ENCODE peak calls at places on chromosomes 13 and 19, in five cellular contexts. B, Z, L, F and A are unnamed samples.
A peak's percentile ranks its signal among the peaks of the same experiment; 100 is the strongest.

GRCh38 chr19:41699231-41699967 is 9.0 kb upstream of the CEACAM5 start:
- DNase-seq in B (no peak), Z (peak; percentile 37), L (no peak), F (peak; percentile 28), A (peak; percentile 30)

GRCh38 chr19:2616741-2617392 is 85.6 kb downstream of the GNG7 start:
- DNase-seq in B (no peak), Z (no peak), L (no peak), F (no peak), A (no peak)

GRCh38 chr13:106471957-106472543 is 63.4 kb downstream of the EFNB2 start:
- DNase-seq in B (peak; percentile 62), Z (peak; percentile 69), L (no peak), F (no peak), A (peak; percentile 81)

GRCh38 chr13:109345433-109345941 is 440.9 kb downstream of the IRS2 start:
- DNase-seq in B (no peak), Z (no peak), L (no peak), F (no peak), A (no peak)

GRCh38 chr19:55253842-55254624 is 4.8 kb downstream of the PPP6R1 start:
- DNase-seq in B (peak; percentile 78), Z (no peak), L (no peak), F (no peak), A (no peak)

GRCh38 chr13:43159007-43159406 is 135.6 kb downstream of the DNAJC15 start:
- DNase-seq in B (no peak), Z (no peak), L (no peak), F (no peak), A (peak; percentile 46)

GRCh38 chr19:2181618-2181997 is 17.9 kb downstream of the DOT1L start:
- DNase-seq in B (no peak), Z (no peak), L (no peak), F (no peak), A (no peak)

GRCh38 chr13:93233997-93234416 is 7.4 kb downstream of the GPC6 start:
- DNase-seq in B (no peak), Z (no peak), L (no peak), F (no peak), A (no peak)

GRCh38 chr19:32122258-32122657 is 223.2 kb upstream of the ZNF507 start:
- DNase-seq in B (no peak), Z (no peak), L (no peak), F (no peak), A (no peak)

GRCh38 chr19:15479391-15480345 is at the start of gene PGLYRP2:
- DNase-seq in B (no peak), Z (no peak), L (no peak), F (peak; percentile 57), A (no peak)

GRCh38 chr13:51193387-51193786 is 28.8 kb upstream of the FAM124A start:
- DNase-seq in B (no peak), Z (no peak), L (no peak), F (no peak), A (no peak)

GRCh38 chr19:12885749-12886706 is 973 bp downstream of the KLF1 start:
- DNase-seq in B (peak; percentile 63), Z (no peak), L (no peak), F (no peak), A (no peak)

GRCh38 chr19:17026706-17027427 is at the start of gene CPAMD8:
- DNase-seq in B (no peak), Z (no peak), L (no peak), F (no peak), A (no peak)

GRCh38 chr13:107301724-107302374 is 733.9 kb upstream of the ARGLU1 start:
- DNase-seq in B (no peak), Z (no peak), L (no peak), F (no peak), A (no peak)

GRCh38 chr19:48415395-48415794 is 21.9 kb downstream of the GRIN2D start:
- DNase-seq in B (peak; percentile 90), Z (peak; percentile 95), L (peak; percentile 52), F (peak; percentile 70), A (peak; percentile 89)

GRCh38 chr13:32988588-32989256 is 27.5 kb upstream of the KL start:
- DNase-seq in B (no peak), Z (no peak), L (no peak), F (no peak), A (no peak)

GRCh38 chr19:53131732-53132131 is 978 bp downstream of the ZNF415 start:
- DNase-seq in B (no peak), Z (no peak), L (no peak), F (no peak), A (no peak)

GRCh38 chr19:16575861-16576689 is 3.9 kb upstream of the SLC35E1 start:
- DNase-seq in B (no peak), Z (no peak), L (no peak), F (no peak), A (no peak)

GRCh38 chr19:29563688-29564087 is 37.9 kb downstream of the VSTM2B start:
- DNase-seq in B (no peak), Z (no peak), L (no peak), F (no peak), A (no peak)

GRCh38 chr13:114109646-114110045 is 22.8 kb downstream of the RASA3 start:
- DNase-seq in B (peak; percentile 62), Z (no peak), L (peak; percentile 17), F (no peak), A (no peak)
- H3K4me1 ChIP-seq in B (peaks cover 9% of the 10 kb centered on the region), Z (no peaks in the 10 kb centered on the region), L (peaks cover 52% of the 10 kb centered on the region), F (no peaks in the 10 kb centered on the region), A (no peaks in the 10 kb centered on the region)

GRCh38 chr19:40411125-40411842 is 1.9 kb downstream of the PRX start:
- DNase-seq in B (no peak), Z (no peak), L (peak; percentile 71), F (no peak), A (no peak)

GRCh38 chr19:40414536-40415535 is 1.7 kb upstream of the PRX start:
- DNase-seq in B (no peak), Z (no peak), L (no peak), F (no peak), A (no peak)

GRCh38 chr19:40411958-40412499 is 1.1 kb downstream of the PRX start:
- DNase-seq in B (no peak), Z (no peak), L (peak; percentile 38), F (no peak), A (no peak)

GRCh38 chr19:40412866-40413265 is 312 bp downstream of the PRX start:
- DNase-seq in B (no peak), Z (no peak), L (no peak), F (no peak), A (no peak)

DNA sequence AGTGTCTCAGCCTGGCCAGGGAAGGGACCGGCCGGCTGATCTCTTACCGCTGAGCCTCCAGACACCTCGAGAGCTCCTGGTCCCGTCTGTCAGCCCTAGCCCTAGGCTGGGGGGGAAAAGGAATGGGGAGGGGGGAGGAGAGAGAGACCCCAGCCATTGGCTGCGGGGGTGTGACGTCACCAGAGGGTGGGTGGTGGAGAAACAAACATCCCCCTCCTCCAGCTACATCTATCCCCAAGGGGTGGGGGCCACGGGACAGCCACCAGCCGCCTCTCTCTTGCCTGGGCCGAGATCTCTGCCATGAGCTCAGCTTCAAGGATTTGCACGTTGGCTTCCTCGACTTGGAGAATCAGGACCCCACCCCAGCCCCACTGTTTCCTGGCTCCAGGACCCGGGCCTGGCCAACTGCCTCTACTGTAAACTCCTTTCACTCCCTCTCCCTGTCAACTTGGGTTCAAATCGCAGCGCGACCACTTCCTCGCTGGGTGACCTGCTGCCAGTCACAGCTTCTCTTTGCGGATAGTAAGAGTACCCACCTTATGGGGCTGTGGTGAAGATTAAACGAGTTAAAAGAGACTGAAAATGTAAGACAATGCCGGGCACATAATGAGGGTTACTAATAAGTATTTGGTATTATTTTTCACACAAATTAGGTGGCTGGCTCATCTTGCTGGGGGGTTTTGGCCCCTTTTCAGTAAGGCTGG is at the start of gene PRX:
- DNase-seq in B (no peak), Z (no peak), L (no peak), F (no peak), A (no peak)
- H3K4me1 ChIP-seq in B (no peaks in the 10 kb centered on the region), Z (no peaks in the 10 kb centered on the region), L (peaks cover 33% of the 10 kb centered on the region), F (no peaks in the 10 kb centered on the region), A (peaks cover 4% of the 10 kb centered on the region)

DNA sequence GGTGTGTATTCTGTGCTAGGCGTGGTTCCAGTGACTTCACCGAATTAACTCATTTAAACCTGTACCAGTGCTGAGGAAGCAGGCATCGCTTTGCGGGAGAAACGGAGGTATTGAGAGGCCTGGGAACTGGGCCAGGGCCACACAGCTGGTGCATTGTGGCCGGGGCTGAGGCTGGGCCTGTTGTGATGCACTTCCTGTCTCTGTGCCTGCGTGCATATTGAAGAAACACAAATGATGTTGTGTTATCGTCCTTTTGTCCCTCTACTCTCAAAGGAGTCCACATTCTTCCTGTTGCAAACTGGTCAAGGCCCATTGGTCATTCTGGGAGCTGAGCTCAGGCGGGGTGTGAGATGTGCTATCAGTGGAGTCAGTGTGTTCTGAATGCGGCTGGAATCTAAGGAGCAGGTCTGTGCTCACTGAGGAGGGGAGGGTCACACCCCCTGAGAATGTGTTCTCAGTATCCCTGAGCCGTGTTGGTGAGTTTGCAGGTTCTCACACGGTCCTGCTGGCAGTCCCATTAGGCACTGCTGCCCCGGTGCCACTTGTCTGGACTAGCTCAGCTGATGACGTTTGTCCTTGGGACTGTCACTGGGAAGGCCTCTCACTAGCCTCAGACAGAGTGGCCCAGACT is 62.1 kb downstream of the ARHGEF7 start:
- DNase-seq in B (peak; percentile 66), Z (no peak), L (peak; percentile 19), F (peak; percentile 40), A (no peak)
- H3K4me1 ChIP-seq in B (peaks cover 26% of the 10 kb centered on the region), Z (peaks cover 4% of the 10 kb centered on the region), L (peaks cover 85% of the 10 kb centered on the region), F (peaks cover 13% of the 10 kb centered on the region), A (no peaks in the 10 kb centered on the region)

DNA sequence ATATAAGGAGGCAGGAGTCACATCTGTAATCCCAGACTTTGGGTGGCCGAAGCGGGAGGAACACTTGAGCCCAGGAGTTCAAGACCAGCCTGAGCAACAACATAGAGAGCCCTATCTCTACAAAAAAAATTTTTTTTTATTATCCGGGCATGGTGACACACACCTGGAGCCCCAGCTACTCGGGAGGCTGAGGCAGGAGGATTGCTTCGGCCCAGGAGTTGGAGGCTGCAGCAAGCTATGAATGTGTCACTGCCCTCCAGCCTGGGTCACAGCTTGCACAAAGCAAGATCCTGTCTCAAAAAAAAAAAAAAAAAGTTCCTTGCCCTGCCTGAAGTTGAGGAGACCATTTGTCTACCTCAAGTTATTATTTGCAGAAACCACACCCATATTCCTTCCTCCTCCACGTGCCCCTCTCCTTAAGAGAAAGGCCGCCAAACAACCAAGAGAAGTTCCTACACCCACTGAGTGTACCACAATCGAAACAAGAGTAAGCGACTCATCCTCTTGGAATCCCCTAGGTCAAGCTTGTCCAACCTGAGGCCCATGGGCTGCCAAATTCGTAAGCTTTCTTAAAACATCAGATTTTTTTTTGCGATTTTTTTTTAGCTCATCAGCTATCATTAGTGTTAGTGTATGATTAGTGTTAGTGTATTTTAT is 2.2 kb downstream of the ABCC4 start:
- DNase-seq in B (no peak), Z (no peak), L (no peak), F (no peak), A (peak; percentile 61)
- H3K4me1 ChIP-seq in B (peaks cover 17% of the 10 kb centered on the region), Z (peaks cover 11% of the 10 kb centered on the region), L (peaks cover 30% of the 10 kb centered on the region), F (peaks cover 37% of the 10 kb centered on the region), A (peaks cover 47% of the 10 kb centered on the region)

GRCh38 chr13:99013951-99014350 is 36.1 kb upstream of the DOCK9 start:
- DNase-seq in B (no peak), Z (no peak), L (no peak), F (no peak), A (no peak)

GRCh38 chr13:99015606-99016520 is 38.0 kb upstream of the DOCK9 start:
- DNase-seq in B (no peak), Z (no peak), L (no peak), F (no peak), A (no peak)

GRCh38 chr13:99022953-99023352 is 45.1 kb upstream of the DOCK9 start:
- DNase-seq in B (no peak), Z (no peak), L (no peak), F (no peak), A (no peak)

GRCh38 chr13:99014391-99014988 is 36.6 kb upstream of the DOCK9 start:
- DNase-seq in B (no peak), Z (no peak), L (no peak), F (no peak), A (no peak)

GRCh38 chr13:99018418-99019180 is 40.7 kb upstream of the DOCK9 start:
- DNase-seq in B (no peak), Z (no peak), L (no peak), F (no peak), A (no peak)
- H3K4me1 ChIP-seq in B (no peaks in the 10 kb centered on the region), Z (no peaks in the 10 kb centered on the region), L (peaks cover 6% of the 10 kb centered on the region), F (no peaks in the 10 kb centered on the region), A (no peaks in the 10 kb centered on the region)